ENCODE peak calls at places on chromosomes 6 and 20, in nine cellular contexts. Y is adrenal gland, N is tibial nerve, A is prostate gland, Z is tibial artery, H is heart right ventricle, G is mammary epithelial cell, V is psoas muscle, J is fibroblast of lung. F is an unnamed sample.

GRCh38 chr20:48387675-48388074 is 440.1 kb downstream of the PREX1 start:
- DNase-seq in Y (no peak), N (no peak), A (no peak), Z (no peak), H (no peak), G (no peak), V (no peak), J (no peak), F (no peak)

GRCh38 chr6:154377726-154378125 is 21.1 kb upstream of the IPCEF1 start:
- DNase-seq in Y (no peak), N (no peak), A (no peak), Z (no peak), H (no peak), G (no peak), V (no peak), J (no peak), F (no peak)

GRCh38 chr6:169813969-169814368 is 62.5 kb downstream of the ERMARD start:
- DNase-seq in Y (no peak), N (no peak), A (no peak), Z (no peak), H (no peak), G (no peak), V (no peak), J (no peak), F (no peak)

GRCh38 chr6:149750136-149750609 is 632 bp downstream of the PCMT1 start:
- DNase-seq in Y (peak; percentile 69), N (peak; percentile 16), A (peak; percentile 24), Z (peak; percentile 74), H (peak; percentile 52), G (peak; percentile 75), V (peak; percentile 49), J (peak; percentile 65), F (no peak)

GRCh38 chr20:57930328-57930727 is 220.5 kb upstream of the PMEPA1 start:
- DNase-seq in Y (no peak), N (no peak), A (no peak), Z (no peak), H (no peak), G (no peak), V (no peak), J (no peak), F (no peak)

GRCh38 chr20:5833309-5833941 is 83.2 kb downstream of the SHLD1 start:
- DNase-seq in Y (no peak), N (no peak), A (no peak), Z (no peak), H (no peak), G (no peak), V (no peak), J (no peak), F (no peak)

GRCh38 chr6:21022343-21023107 is 488.3 kb downstream of the CDKAL1 start:
- DNase-seq in Y (no peak), N (no peak), A (peak; percentile 30), Z (no peak), H (no peak), G (peak; percentile 96), V (no peak), J (peak; percentile 98), F (no peak)

GRCh38 chr6:18260448-18261106 is 3.8 kb downstream of the DEK start:
- DNase-seq in Y (no peak), N (no peak), A (no peak), Z (no peak), H (no peak), G (peak; percentile 83), V (no peak), J (peak; percentile 67), F (no peak)

GRCh38 chr20:57696401-57696961 is 13.3 kb downstream of the PMEPA1 start:
- DNase-seq in Y (no peak), N (no peak), A (no peak), Z (no peak), H (no peak), G (no peak), V (no peak), J (no peak), F (no peak)

GRCh38 chr6:51553246-51554015 is 534.0 kb downstream of the PKHD1 start:
- DNase-seq in Y (peak; percentile 86), N (no peak), A (no peak), Z (no peak), H (no peak), G (no peak), V (no peak), J (no peak), F (no peak)

GRCh38 chr6:156992396-156992795 is 215.2 kb downstream of the ARID1B start:
- DNase-seq in Y (no peak), N (no peak), A (no peak), Z (no peak), H (peak; percentile 55), G (no peak), V (no peak), J (no peak), F (no peak)
- H3K4me1 ChIP-seq in Y (peaks cover 10% of the 10 kb centered on the region), N (peaks cover 39% of the 10 kb centered on the region), A (no peaks in the 10 kb centered on the region), Z (peaks cover 46% of the 10 kb centered on the region), H (peaks cover 62% of the 10 kb centered on the region), G (peaks cover 22% of the 10 kb centered on the region), V (peaks cover 67% of the 10 kb centered on the region), J (peaks cover 6% of the 10 kb centered on the region), F (no peaks in the 10 kb centered on the region)

DNA sequence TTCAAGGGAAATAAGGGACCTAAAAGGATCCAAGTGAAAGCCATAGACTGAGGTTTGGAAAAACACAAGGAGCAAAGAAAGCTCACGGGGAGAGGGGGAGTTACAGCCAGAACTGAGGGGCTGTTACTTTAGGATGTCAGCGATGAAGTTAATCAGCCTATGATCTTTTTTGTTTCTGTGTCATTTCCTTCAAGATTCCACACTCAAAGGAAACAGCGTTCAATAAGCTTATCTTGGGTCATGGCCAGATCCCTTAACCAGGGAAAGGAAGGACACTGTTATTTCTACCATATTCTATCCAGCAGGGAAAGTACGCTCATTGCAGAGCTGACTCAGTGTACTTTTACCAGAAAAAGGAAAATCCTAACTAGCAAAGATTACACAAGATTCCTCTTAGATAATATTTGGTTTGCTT is 132.8 kb downstream of the PFDN4 start:
- DNase-seq in Y (no peak), N (no peak), A (no peak), Z (no peak), H (no peak), G (no peak), V (no peak), J (peak; percentile 85), F (no peak)
- H3K27me3 ChIP-seq in Y (no peaks in the 10 kb centered on the region), N (no peaks in the 10 kb centered on the region), A (no peaks in the 10 kb centered on the region), Z (no peaks in the 10 kb centered on the region), H (no peaks in the 10 kb centered on the region), G (no peaks in the 10 kb centered on the region), V (no peaks in the 10 kb centered on the region), J (no peaks in the 10 kb centered on the region), F (no peaks in the 10 kb centered on the region)

DNA sequence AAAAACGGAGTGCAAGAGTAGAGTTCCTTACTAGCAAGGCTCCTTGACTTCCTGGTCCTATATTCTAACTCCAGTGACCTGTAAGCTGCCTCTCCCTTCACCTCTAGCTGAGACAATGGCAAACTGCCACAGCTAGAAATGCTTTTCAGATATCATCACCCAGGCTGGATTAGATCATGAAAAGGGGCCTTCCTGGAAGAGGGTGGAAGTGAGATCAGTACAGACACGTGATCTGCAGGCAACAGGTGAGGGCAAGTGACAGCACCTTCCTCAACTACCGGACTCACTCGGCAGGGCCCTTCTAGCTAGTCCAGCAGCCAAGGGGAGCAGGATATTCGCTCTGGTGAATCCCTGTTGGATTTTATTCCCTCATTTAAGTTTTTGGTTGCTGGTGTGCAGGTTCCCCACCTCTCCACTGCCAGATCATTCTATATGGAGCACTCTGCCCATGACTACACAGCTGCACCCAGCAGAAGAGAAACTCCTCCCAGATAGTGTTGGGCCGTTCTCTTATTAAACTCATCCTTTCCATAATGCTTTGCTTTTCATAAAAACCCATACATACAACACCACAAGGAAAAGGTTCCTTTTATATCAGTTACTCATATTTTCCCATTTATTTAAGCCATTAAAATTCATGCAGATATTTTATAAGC is 26.4 kb upstream of the FAM83C start:
- DNase-seq in Y (no peak), N (no peak), A (peak; percentile 56), Z (no peak), H (no peak), G (peak; percentile 98), V (peak; percentile 59), J (peak; percentile 93), F (no peak)
- H3K4me1 ChIP-seq in Y (no peaks in the 10 kb centered on the region), N (peaks cover 3% of the 10 kb centered on the region), A (peaks cover 6% of the 10 kb centered on the region), Z (peaks cover 17% of the 10 kb centered on the region), H (peaks cover 10% of the 10 kb centered on the region), G (peaks cover 46% of the 10 kb centered on the region), V (peaks cover 16% of the 10 kb centered on the region), J (peaks cover 47% of the 10 kb centered on the region), F (no peaks in the 10 kb centered on the region)

GRCh38 chr20:54137115-54137514 is 36.7 kb downstream of the CYP24A1 start:
- DNase-seq in Y (no peak), N (no peak), A (no peak), Z (no peak), H (no peak), G (no peak), V (no peak), J (peak; percentile 83), F (no peak)
- H3K27me3 ChIP-seq in Y (peaks cover 11% of the 10 kb centered on the region), N (no peaks in the 10 kb centered on the region), A (no peaks in the 10 kb centered on the region), Z (no peaks in the 10 kb centered on the region), H (peaks cover 8% of the 10 kb centered on the region), G (no peaks in the 10 kb centered on the region), V (peaks cover 8% of the 10 kb centered on the region), J (no peaks in the 10 kb centered on the region), F (no peaks in the 10 kb centered on the region)

DNA sequence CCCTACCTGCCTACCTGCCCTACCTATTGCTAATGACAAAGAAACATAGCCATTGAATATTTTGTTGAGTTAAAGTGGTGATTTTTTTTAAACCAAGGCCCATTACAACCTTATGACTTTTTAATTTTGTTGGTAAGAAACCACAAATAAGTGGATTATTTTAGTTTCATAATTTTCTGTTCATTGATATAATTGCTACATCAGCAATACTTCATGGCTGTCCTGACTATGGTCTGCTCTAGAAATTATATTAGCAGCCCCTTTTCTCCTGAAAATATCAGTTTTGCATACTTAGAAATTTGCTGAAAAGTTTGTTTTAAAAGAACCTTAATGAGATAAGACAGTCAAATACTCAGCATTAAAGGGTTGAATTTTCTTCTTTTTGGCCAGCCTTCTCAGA is 106.5 kb downstream of the HIVEP1 start:
- DNase-seq in Y (no peak), N (no peak), A (no peak), Z (no peak), H (no peak), G (no peak), V (no peak), J (no peak), F (no peak)
- H3K4me1 ChIP-seq in Y (no peaks in the 10 kb centered on the region), N (no peaks in the 10 kb centered on the region), A (no peaks in the 10 kb centered on the region), Z (no peaks in the 10 kb centered on the region), H (no peaks in the 10 kb centered on the region), G (no peaks in the 10 kb centered on the region), V (no peaks in the 10 kb centered on the region), J (no peaks in the 10 kb centered on the region), F (no peaks in the 10 kb centered on the region)

DNA sequence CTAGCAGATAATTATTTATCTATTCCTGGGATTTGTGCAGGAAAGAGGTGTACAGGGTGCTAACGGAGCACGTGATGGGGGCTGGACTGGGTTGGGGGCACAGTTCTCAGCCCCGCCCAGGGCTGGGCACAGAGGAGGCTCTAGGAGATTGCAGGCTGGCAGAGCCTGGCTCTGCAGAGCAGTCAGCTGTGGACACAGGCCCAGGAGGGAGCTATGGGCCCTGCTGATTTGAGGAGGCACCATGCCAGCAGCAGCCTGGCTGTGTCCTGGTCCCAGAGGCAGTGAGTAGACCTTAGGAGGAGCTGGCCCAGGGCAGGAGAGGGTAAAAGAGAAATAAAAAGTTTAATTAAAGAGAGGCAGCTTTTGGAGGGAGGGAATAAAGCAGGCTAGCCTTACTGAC is 19.3 kb downstream of the MAFB start:
- DNase-seq in Y (no peak), N (no peak), A (no peak), Z (no peak), H (peak; percentile 33), G (no peak), V (no peak), J (no peak), F (no peak)
- H3K27me3 ChIP-seq in Y (no peaks in the 10 kb centered on the region), N (no peaks in the 10 kb centered on the region), A (no peaks in the 10 kb centered on the region), Z (no peaks in the 10 kb centered on the region), H (no peaks in the 10 kb centered on the region), G (peaks cover 3% of the 10 kb centered on the region), V (no peaks in the 10 kb centered on the region), J (no peaks in the 10 kb centered on the region), F (no peaks in the 10 kb centered on the region)

GRCh38 chr20:38812182-38812581 is 6.7 kb downstream of the PPP1R16B start:
- DNase-seq in Y (no peak), N (no peak), A (no peak), Z (no peak), H (no peak), G (no peak), V (no peak), J (no peak), F (no peak)
- H3K4me1 ChIP-seq in Y (no peaks in the 10 kb centered on the region), N (peaks cover under 1% of the 10 kb centered on the region), A (no peaks in the 10 kb centered on the region), Z (peaks cover under 1% of the 10 kb centered on the region), H (peaks cover 80% of the 10 kb centered on the region), G (no peaks in the 10 kb centered on the region), V (no peaks in the 10 kb centered on the region), J (no peaks in the 10 kb centered on the region), F (no peaks in the 10 kb centered on the region)

F was measured in right atrium auricular region.